ENCODE peak calls at places on chromosomes 12 and 14, in seven cellular contexts. One of them, this sample, is unnamed.

GRCh38 chr12:106106892-106107291 is 31.9 kb downstream of the NUAK1 start:
- DNase-seq in GM12891: no peak
- DNase-seq in foreskin fibroblast: peak
- DNase-seq in NCI-H1092 treated with DMSO at 0.1 percent for 48 hours: peak
- DNase-seq in NCI-H1436: no peak
- DNase-seq in omental fat pad: no peak
- DNase-seq in GOT3: no peak
- DNase-seq in this sample: peak

GRCh38 chr12:88805286-88805685 is 225.0 kb upstream of the KITLG start:
- DNase-seq in GM12891: no peak
- DNase-seq in foreskin fibroblast: peak
- DNase-seq in NCI-H1092 treated with DMSO at 0.1 percent for 48 hours: no peak
- DNase-seq in NCI-H1436: no peak
- DNase-seq in omental fat pad: no peak
- DNase-seq in GOT3: no peak
- DNase-seq in this sample: no peak

GRCh38 chr12:71124833-71125460 is 32.9 kb downstream of the TSPAN8 start:
- DNase-seq in GM12891: no peak
- DNase-seq in foreskin fibroblast: no peak
- DNase-seq in NCI-H1092 treated with DMSO at 0.1 percent for 48 hours: no peak
- DNase-seq in NCI-H1436: no peak
- DNase-seq in omental fat pad: no peak
- DNase-seq in GOT3: no peak
- DNase-seq in this sample: no peak

GRCh38 chr12:54684636-54685630 is 36.8 kb upstream of the DCD start:
- DNase-seq in GM12891: no peak
- DNase-seq in foreskin fibroblast: no peak
- DNase-seq in NCI-H1092 treated with DMSO at 0.1 percent for 48 hours: peak
- DNase-seq in NCI-H1436: no peak
- DNase-seq in omental fat pad: no peak
- DNase-seq in GOT3: no peak
- DNase-seq in this sample: no peak

GRCh38 chr14:94124582-94125377 is 4.6 kb downstream of the IFI27L2 start:
- DNase-seq in GM12891: no peak
- DNase-seq in foreskin fibroblast: no peak
- DNase-seq in NCI-H1092 treated with DMSO at 0.1 percent for 48 hours: no peak
- DNase-seq in NCI-H1436: no peak
- DNase-seq in omental fat pad: no peak
- DNase-seq in GOT3: no peak
- DNase-seq in this sample: no peak

GRCh38 chr14:72679106-72679505 is 214.8 kb downstream of the DPF3 start:
- DNase-seq in GM12891: no peak
- DNase-seq in foreskin fibroblast: no peak
- DNase-seq in NCI-H1092 treated with DMSO at 0.1 percent for 48 hours: no peak
- DNase-seq in NCI-H1436: no peak
- DNase-seq in omental fat pad: no peak
- DNase-seq in GOT3: no peak
- DNase-seq in this sample: no peak

GRCh38 chr12:105485926-105486325 is 155.4 kb downstream of the C12orf75 start:
- DNase-seq in GM12891: no peak
- DNase-seq in foreskin fibroblast: peak
- DNase-seq in NCI-H1092 treated with DMSO at 0.1 percent for 48 hours: no peak
- DNase-seq in NCI-H1436: no peak
- DNase-seq in omental fat pad: no peak
- DNase-seq in GOT3: no peak
- DNase-seq in this sample: no peak

GRCh38 chr12:91139981-91140659 is 28.8 kb upstream of the LUM start:
- DNase-seq in GM12891: no peak
- DNase-seq in foreskin fibroblast: peak
- DNase-seq in NCI-H1092 treated with DMSO at 0.1 percent for 48 hours: no peak
- DNase-seq in NCI-H1436: no peak
- DNase-seq in omental fat pad: no peak
- DNase-seq in GOT3: no peak
- DNase-seq in this sample: peak

GRCh38 chr14:97266653-97267052 is 469.5 kb downstream of the VRK1 start:
- DNase-seq in GM12891: no peak
- DNase-seq in foreskin fibroblast: no peak
- DNase-seq in NCI-H1092 treated with DMSO at 0.1 percent for 48 hours: no peak
- DNase-seq in NCI-H1436: no peak
- DNase-seq in omental fat pad: no peak
- DNase-seq in GOT3: no peak
- DNase-seq in this sample: peak

GRCh38 chr14:90760055-90760444 is 56.2 kb downstream of the TTC7B start:
- DNase-seq in GM12891: no peak
- DNase-seq in foreskin fibroblast: no peak
- DNase-seq in NCI-H1092 treated with DMSO at 0.1 percent for 48 hours: no peak
- DNase-seq in NCI-H1436: no peak
- DNase-seq in omental fat pad: no peak
- DNase-seq in GOT3: no peak
- DNase-seq in this sample: no peak

GRCh38 chr12:59587710-59588109 is 8.1 kb upstream of the SLC16A7 start:
- DNase-seq in GM12891: no peak
- DNase-seq in foreskin fibroblast: no peak
- DNase-seq in NCI-H1092 treated with DMSO at 0.1 percent for 48 hours: no peak
- DNase-seq in NCI-H1436: no peak
- DNase-seq in omental fat pad: no peak
- DNase-seq in GOT3: no peak
- DNase-seq in this sample: no peak

GRCh38 chr12:108567974-108568652 is 5.7 kb downstream of the ISCU start:
- DNase-seq in GM12891: no peak
- DNase-seq in foreskin fibroblast: no peak
- DNase-seq in NCI-H1092 treated with DMSO at 0.1 percent for 48 hours: no peak
- DNase-seq in NCI-H1436: no peak
- DNase-seq in omental fat pad: no peak
- DNase-seq in GOT3: no peak
- DNase-seq in this sample: no peak

GRCh38 chr14:105021656-105022275 is 883 bp upstream of the CDCA4 start:
- DNase-seq in GM12891: no peak
- DNase-seq in foreskin fibroblast: no peak
- DNase-seq in NCI-H1092 treated with DMSO at 0.1 percent for 48 hours: peak
- DNase-seq in NCI-H1436: peak
- DNase-seq in omental fat pad: no peak
- DNase-seq in GOT3: no peak
- DNase-seq in this sample: peak

GRCh38 chr14:89958966-89959365 is 3.2 kb downstream of the TDP1 start:
- DNase-seq in GM12891: no peak
- DNase-seq in foreskin fibroblast: no peak
- DNase-seq in NCI-H1092 treated with DMSO at 0.1 percent for 48 hours: no peak
- DNase-seq in NCI-H1436: no peak
- DNase-seq in omental fat pad: no peak
- DNase-seq in GOT3: no peak
- DNase-seq in this sample: no peak

GRCh38 chr14:104011824-104012517 is 69.6 kb upstream of the RD3L start:
- DNase-seq in GM12891: no peak
- DNase-seq in foreskin fibroblast: no peak
- DNase-seq in NCI-H1092 treated with DMSO at 0.1 percent for 48 hours: no peak
- DNase-seq in NCI-H1436: no peak
- DNase-seq in omental fat pad: no peak
- DNase-seq in GOT3: no peak
- DNase-seq in this sample: no peak

GRCh38 chr14:47485421-47485820 is 190.0 kb downstream of the MDGA2 start:
- DNase-seq in GM12891: no peak
- DNase-seq in foreskin fibroblast: no peak
- DNase-seq in NCI-H1092 treated with DMSO at 0.1 percent for 48 hours: no peak
- DNase-seq in NCI-H1436: no peak
- DNase-seq in omental fat pad: no peak
- DNase-seq in GOT3: no peak
- DNase-seq in this sample: no peak

GRCh38 chr14:99099051-99099787 is 172.8 kb downstream of the BCL11B start:
- DNase-seq in GM12891: no peak
- DNase-seq in foreskin fibroblast: no peak
- DNase-seq in NCI-H1092 treated with DMSO at 0.1 percent for 48 hours: no peak
- DNase-seq in NCI-H1436: no peak
- DNase-seq in omental fat pad: no peak
- DNase-seq in GOT3: no peak
- DNase-seq in this sample: no peak

GRCh38 chr14:23719225-23719985 is 83.2 kb downstream of the DHRS2 start:
- DNase-seq in GM12891: no peak
- DNase-seq in foreskin fibroblast: no peak
- DNase-seq in NCI-H1092 treated with DMSO at 0.1 percent for 48 hours: no peak
- DNase-seq in NCI-H1436: no peak
- DNase-seq in omental fat pad: no peak
- DNase-seq in GOT3: no peak
- DNase-seq in this sample: no peak

GRCh38 chr14:67908061-67908767 is 88.6 kb downstream of the RAD51B start:
- DNase-seq in GM12891: no peak
- DNase-seq in foreskin fibroblast: no peak
- DNase-seq in NCI-H1092 treated with DMSO at 0.1 percent for 48 hours: no peak
- DNase-seq in NCI-H1436: no peak
- DNase-seq in omental fat pad: no peak
- DNase-seq in GOT3: no peak
- DNase-seq in this sample: no peak

GRCh38 chr14:35878272-35879140 is 52.4 kb downstream of the BRMS1L start:
- DNase-seq in GM12891: no peak
- DNase-seq in foreskin fibroblast: peak
- DNase-seq in NCI-H1092 treated with DMSO at 0.1 percent for 48 hours: no peak
- DNase-seq in NCI-H1436: no peak
- DNase-seq in omental fat pad: no peak
- DNase-seq in GOT3: no peak
- DNase-seq in this sample: peak

GRCh38 chr14:53978194-53978593 is 21.6 kb upstream of the BMP4 start:
- DNase-seq in GM12891: no peak
- DNase-seq in foreskin fibroblast: no peak
- DNase-seq in NCI-H1092 treated with DMSO at 0.1 percent for 48 hours: no peak
- DNase-seq in NCI-H1436: no peak
- DNase-seq in omental fat pad: no peak
- DNase-seq in GOT3: no peak
- DNase-seq in this sample: no peak

GRCh38 chr12:46360908-46361666 is 11.5 kb downstream of the SLC38A2 start:
- DNase-seq in GM12891: no peak
- DNase-seq in foreskin fibroblast: no peak
- DNase-seq in NCI-H1092 treated with DMSO at 0.1 percent for 48 hours: no peak
- DNase-seq in NCI-H1436: no peak
- DNase-seq in omental fat pad: no peak
- DNase-seq in GOT3: no peak
- DNase-seq in this sample: no peak

GRCh38 chr12:86226481-86226880 is 29.7 kb downstream of the MGAT4C start:
- DNase-seq in GM12891: no peak
- DNase-seq in foreskin fibroblast: no peak
- DNase-seq in NCI-H1092 treated with DMSO at 0.1 percent for 48 hours: no peak
- DNase-seq in NCI-H1436: no peak
- DNase-seq in omental fat pad: no peak
- DNase-seq in GOT3: no peak
- DNase-seq in this sample: no peak

GRCh38 chr12:127389923-127390322 is 877.0 kb upstream of the TMEM132C start:
- DNase-seq in GM12891: no peak
- DNase-seq in foreskin fibroblast: peak
- DNase-seq in NCI-H1092 treated with DMSO at 0.1 percent for 48 hours: no peak
- DNase-seq in NCI-H1436: no peak
- DNase-seq in omental fat pad: no peak
- DNase-seq in GOT3: no peak
- DNase-seq in this sample: peak

GRCh38 chr12:41512531-41512930 is 324.4 kb downstream of the PDZRN4 start:
- DNase-seq in GM12891: no peak
- DNase-seq in foreskin fibroblast: no peak
- DNase-seq in NCI-H1092 treated with DMSO at 0.1 percent for 48 hours: no peak
- DNase-seq in NCI-H1436: no peak
- DNase-seq in omental fat pad: no peak
- DNase-seq in GOT3: no peak
- DNase-seq in this sample: no peak

This sample was measured in hepatocyte.